ENCODE peak calls at places on chromosomes 6 and 20, in five cellular contexts. One of them, this sample, is unnamed. For H3K4me1, the result is how much of the 10 kb centered on the place peaks cover.

GRCh38 chr6:3518356-3518841 is 61.5 kb upstream of the SLC22A23 start:
- DNase-seq in tibial artery: peak
- DNase-seq in OCI-LY7: no peak
- DNase-seq in mesendoderm: peak
- DNase-seq in iPS DF 6.9: no peak
- DNase-seq in this sample: no peak

GRCh38 chr6:53725791-53726575 is 60.4 kb upstream of the KLHL31 start:
- DNase-seq in iPS DF 6.9: peak
- DNase-seq in tibial artery: peak
- DNase-seq in mesendoderm: peak
- DNase-seq in OCI-LY7: peak
- DNase-seq in this sample: peak

GRCh38 chr20:48381353-48382120 is 446.3 kb downstream of the PREX1 start:
- DNase-seq in tibial artery: no peak
- DNase-seq in OCI-LY7: no peak
- DNase-seq in mesendoderm: no peak
- DNase-seq in iPS DF 6.9: no peak
- DNase-seq in this sample: no peak

GRCh38 chr20:7399575-7399974 is 540.7 kb downstream of the HAO1 start:
- DNase-seq in OCI-LY7: no peak
- DNase-seq in mesendoderm: peak
- DNase-seq in iPS DF 6.9: no peak
- DNase-seq in tibial artery: no peak
- DNase-seq in this sample: no peak

GRCh38 chr20:60304931-60305330 is 346.7 kb downstream of the CDH26 start:
- DNase-seq in mesendoderm: no peak
- DNase-seq in tibial artery: no peak
- DNase-seq in iPS DF 6.9: no peak
- DNase-seq in OCI-LY7: no peak
- DNase-seq in this sample: no peak

GRCh38 chr6:128131566-128131965 is 230.7 kb upstream of the THEMIS start:
- DNase-seq in tibial artery: no peak
- DNase-seq in OCI-LY7: no peak
- DNase-seq in iPS DF 6.9: no peak
- DNase-seq in mesendoderm: no peak
- DNase-seq in this sample: no peak

GRCh38 chr6:91731939-91732338 is 1145.1 kb upstream of the MAP3K7 start:
- DNase-seq in OCI-LY7: no peak
- DNase-seq in mesendoderm: no peak
- DNase-seq in iPS DF 6.9: no peak
- DNase-seq in tibial artery: no peak
- DNase-seq in this sample: no peak

GRCh38 chr6:88145298-88145963 is 20.7 kb downstream of the CNR1 start:
- DNase-seq in mesendoderm: peak
- DNase-seq in iPS DF 6.9: no peak
- DNase-seq in OCI-LY7: no peak
- DNase-seq in tibial artery: no peak
- DNase-seq in this sample: no peak

GRCh38 chr6:9537381-9537780 is 877.5 kb downstream of the TFAP2A start:
- DNase-seq in iPS DF 6.9: no peak
- DNase-seq in OCI-LY7: no peak
- DNase-seq in tibial artery: no peak
- DNase-seq in mesendoderm: no peak
- DNase-seq in this sample: no peak

GRCh38 chr6:88840806-88841539 is 122.4 kb downstream of the RNGTT start:
- DNase-seq in iPS DF 6.9: no peak
- DNase-seq in mesendoderm: no peak
- DNase-seq in OCI-LY7: no peak
- DNase-seq in tibial artery: no peak
- DNase-seq in this sample: no peak

GRCh38 chr6:166318649-166319600 is 10.7 kb upstream of the PRR18 start:
- DNase-seq in tibial artery: no peak
- DNase-seq in mesendoderm: peak
- DNase-seq in OCI-LY7: no peak
- DNase-seq in iPS DF 6.9: no peak
- DNase-seq in this sample: peak

GRCh38 chr20:8431538-8432434 is 299.7 kb downstream of the PLCB1 start:
- DNase-seq in OCI-LY7: no peak
- DNase-seq in tibial artery: no peak
- DNase-seq in mesendoderm: peak
- DNase-seq in iPS DF 6.9: no peak
- DNase-seq in this sample: no peak

GRCh38 chr6:77415706-77416105 is 47.6 kb downstream of the HTR1B start:
- DNase-seq in OCI-LY7: no peak
- DNase-seq in tibial artery: no peak
- DNase-seq in iPS DF 6.9: no peak
- DNase-seq in mesendoderm: no peak
- DNase-seq in this sample: no peak

GRCh38 chr6:169827372-169827771 is 76.0 kb downstream of the ERMARD start:
- DNase-seq in iPS DF 6.9: no peak
- DNase-seq in tibial artery: no peak
- DNase-seq in mesendoderm: no peak
- DNase-seq in OCI-LY7: no peak
- DNase-seq in this sample: no peak

GRCh38 chr20:22686097-22686496 is 101.7 kb upstream of the FOXA2 start:
- DNase-seq in tibial artery: no peak
- DNase-seq in OCI-LY7: no peak
- DNase-seq in mesendoderm: peak
- DNase-seq in iPS DF 6.9: no peak
- DNase-seq in this sample: no peak

GRCh38 chr20:47607208-47607613 is 105.5 kb downstream of the NCOA3 start:
- DNase-seq in iPS DF 6.9: no peak
- DNase-seq in tibial artery: no peak
- DNase-seq in mesendoderm: peak
- DNase-seq in OCI-LY7: no peak
- DNase-seq in this sample: no peak

GRCh38 chr20:58241766-58242465 is 13.5 kb upstream of the ANKRD60 start:
- DNase-seq in tibial artery: no peak
- DNase-seq in iPS DF 6.9: no peak
- DNase-seq in OCI-LY7: no peak
- DNase-seq in mesendoderm: no peak
- DNase-seq in this sample: no peak

GRCh38 chr20:50405235-50405914 is 104.8 kb upstream of the PTPN1 start:
- DNase-seq in tibial artery: peak
- DNase-seq in iPS DF 6.9: no peak
- DNase-seq in OCI-LY7: no peak
- DNase-seq in mesendoderm: no peak
- DNase-seq in this sample: no peak

GRCh38 chr6:89260310-89260709 is 43.2 kb upstream of the GABRR1 start:
- DNase-seq in OCI-LY7: peak
- DNase-seq in iPS DF 6.9: no peak
- DNase-seq in tibial artery: no peak
- DNase-seq in mesendoderm: no peak
- DNase-seq in this sample: no peak

GRCh38 chr6:130994319-130995097 is 68.5 kb downstream of the EPB41L2 start:
- DNase-seq in iPS DF 6.9: no peak
- DNase-seq in mesendoderm: peak
- DNase-seq in OCI-LY7: no peak
- DNase-seq in tibial artery: no peak
- DNase-seq in this sample: no peak

GRCh38 chr6:30322527-30323501 is 3.9 kb upstream of the TRIM39 start:
- DNase-seq in OCI-LY7: no peak
- DNase-seq in tibial artery: no peak
- DNase-seq in iPS DF 6.9: no peak
- DNase-seq in mesendoderm: peak
- DNase-seq in this sample: no peak

GRCh38 chr6:6736753-6737654 is 148.5 kb downstream of the LY86 start:
- DNase-seq in iPS DF 6.9: no peak
- DNase-seq in OCI-LY7: no peak
- DNase-seq in mesendoderm: peak
- DNase-seq in tibial artery: peak
- DNase-seq in this sample: no peak

GRCh38 chr6:11212625-11213024 is 19.8 kb downstream of the NEDD9 start:
- DNase-seq in mesendoderm: no peak
- DNase-seq in OCI-LY7: no peak
- DNase-seq in iPS DF 6.9: no peak
- DNase-seq in tibial artery: peak
- DNase-seq in this sample: no peak

GRCh38 chr20:20786428-20786827 is 74.0 kb upstream of the RALGAPA2 start:
- DNase-seq in iPS DF 6.9: no peak
- DNase-seq in tibial artery: peak
- DNase-seq in mesendoderm: no peak
- DNase-seq in OCI-LY7: no peak
- DNase-seq in this sample: no peak

GRCh38 chr6:68747110-68747509 is 112.0 kb downstream of the ADGRB3 start:
- DNase-seq in mesendoderm: no peak
- DNase-seq in OCI-LY7: no peak
- DNase-seq in iPS DF 6.9: no peak
- DNase-seq in tibial artery: no peak
- DNase-seq in this sample: no peak

GRCh38 chr6:119727504-119728219 is 378.1 kb upstream of the MAN1A1 start:
- DNase-seq in OCI-LY7: peak
- DNase-seq in mesendoderm: peak
- DNase-seq in tibial artery: no peak
- DNase-seq in iPS DF 6.9: no peak
- DNase-seq in this sample: no peak

DNA sequence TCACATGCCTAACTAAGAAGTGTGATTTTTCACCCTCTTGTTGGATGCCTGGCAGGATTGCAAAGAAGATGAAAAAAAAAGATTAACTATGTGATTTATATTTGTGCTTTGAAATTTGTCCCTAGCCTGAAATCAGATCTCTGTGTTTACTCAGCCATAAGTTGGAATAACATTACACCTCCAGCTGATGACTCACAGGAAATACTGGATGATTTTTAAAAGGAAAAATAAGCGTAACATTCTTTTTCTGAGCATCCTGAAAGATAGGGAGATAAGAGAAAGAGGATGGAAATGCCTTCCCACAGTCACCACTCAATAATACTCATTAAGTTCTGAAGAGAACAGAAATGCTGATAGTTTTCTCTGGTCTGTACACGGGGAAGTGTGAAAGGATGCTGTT is 37.5 kb upstream of the RIPPLY2 start:
- DNase-seq in mesendoderm: peak
- DNase-seq in OCI-LY7: no peak
- DNase-seq in iPS DF 6.9: no peak
- DNase-seq in tibial artery: no peak
- DNase-seq in this sample: no peak
- H3K27ac ChIP-seq in mesendoderm: no peak
- H3K27ac ChIP-seq in OCI-LY7: no peak
- H3K27ac ChIP-seq in iPS DF 6.9: no peak
- H3K27ac ChIP-seq in tibial artery: no peak
- H3K27ac ChIP-seq in this sample: no peak

GRCh38 chr6:149925974-149926777 is 3.3 kb upstream of the RAET1G start:
- DNase-seq in tibial artery: peak
- DNase-seq in mesendoderm: peak
- DNase-seq in iPS DF 6.9: peak
- DNase-seq in OCI-LY7: peak
- DNase-seq in this sample: peak
- H3K4me1 ChIP-seq in tibial artery: under half
- H3K4me1 ChIP-seq in mesendoderm: under half
- H3K4me1 ChIP-seq in iPS DF 6.9: under half
- H3K4me1 ChIP-seq in OCI-LY7: under half
- H3K4me1 ChIP-seq in this sample: under half

DNA sequence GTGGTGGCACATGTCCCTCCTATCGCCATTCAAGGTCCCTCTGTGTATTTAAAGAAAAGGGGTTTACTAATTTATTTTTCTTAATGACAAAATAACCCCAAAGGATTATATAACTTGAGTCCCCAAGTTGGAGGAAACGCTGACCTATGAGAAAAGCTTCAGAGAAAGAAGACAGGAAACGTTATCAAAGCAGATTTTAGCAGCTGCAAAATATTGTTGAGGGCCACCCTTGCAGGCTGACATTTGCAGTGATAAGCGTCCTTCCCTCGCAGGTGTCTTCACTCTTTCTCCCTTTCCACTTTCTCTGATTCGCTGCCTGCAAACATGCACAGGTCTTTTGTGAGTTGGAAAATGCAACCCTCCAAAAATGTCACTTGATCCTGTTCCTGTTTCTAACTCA is 103.2 kb upstream of the RIPOR2 start:
- DNase-seq in tibial artery: no peak
- DNase-seq in mesendoderm: no peak
- DNase-seq in OCI-LY7: peak
- DNase-seq in iPS DF 6.9: no peak
- DNase-seq in this sample: no peak
- H3K4me3 ChIP-seq in tibial artery: no peak
- H3K4me3 ChIP-seq in mesendoderm: no peak
- H3K4me3 ChIP-seq in OCI-LY7: peak
- H3K4me3 ChIP-seq in iPS DF 6.9: no peak
- H3K4me3 ChIP-seq in this sample: peak

GRCh38 chr6:47292944-47293343 is 16.8 kb downstream of the TNFRSF21 start:
- DNase-seq in tibial artery: no peak
- DNase-seq in iPS DF 6.9: no peak
- DNase-seq in mesendoderm: no peak
- DNase-seq in OCI-LY7: no peak
- DNase-seq in this sample: no peak
- H3K27ac ChIP-seq in tibial artery: no peak
- H3K27ac ChIP-seq in iPS DF 6.9: no peak
- H3K27ac ChIP-seq in mesendoderm: no peak
- H3K27ac ChIP-seq in OCI-LY7: no peak
- H3K27ac ChIP-seq in this sample: no peak

GRCh38 chr6:45997875-45998506 is 17.7 kb downstream of the CLIC5 start:
- DNase-seq in OCI-LY7: no peak
- DNase-seq in tibial artery: no peak
- DNase-seq in iPS DF 6.9: no peak
- DNase-seq in mesendoderm: peak
- DNase-seq in this sample: no peak
- H3K4me1 ChIP-seq in OCI-LY7: under half
- H3K4me1 ChIP-seq in tibial artery: under half
- H3K4me1 ChIP-seq in iPS DF 6.9: under half
- H3K4me1 ChIP-seq in mesendoderm: under half
- H3K4me1 ChIP-seq in this sample: under half